ENCODE peak calls at places on chromosomes 12 and 14, in eight cellular contexts. O is HuH-7, P is nucleus accumbens, V is mucosa of descending colon, K is tibial artery, E is fibroblast of mammary gland, Q is M059J, H is cardiac fibroblast. A is an unnamed sample.

GRCh38 chr12:46388427-46388992 is 15.9 kb upstream of the SLC38A2 start:
- DNase-seq in O (no peak), P (no peak), V (no peak), K (no peak), E (no peak), Q (peak), H (peak), A (no peak)

GRCh38 chr14:62189698-62190097 is 427.5 kb downstream of the SNAPC1 start:
- DNase-seq in O (no peak), P (no peak), V (no peak), K (no peak), E (peak), Q (peak), H (peak), A (no peak)

GRCh38 chr14:93008381-93008780 is 85.4 kb downstream of the CHGA start:
- DNase-seq in O (no peak), P (peak), V (no peak), K (no peak), E (peak), Q (peak), H (peak), A (no peak)

GRCh38 chr12:75270157-75270556 is 60.0 kb downstream of the CAPS2 start:
- DNase-seq in O (no peak), P (no peak), V (no peak), K (no peak), E (no peak), Q (no peak), H (no peak), A (no peak)

GRCh38 chr12:38124247-38125012 is 192.1 kb upstream of the ALG10B start:
- DNase-seq in O (peak), P (no peak), V (no peak), K (no peak), E (no peak), Q (no peak), H (no peak), A (peak)

GRCh38 chr12:47818007-47818376 is 1.7 kb downstream of the HDAC7 start:
- DNase-seq in O (no peak), P (no peak), V (no peak), K (no peak), E (no peak), Q (no peak), H (no peak), A (no peak)

GRCh38 chr12:12482150-12482761 is 80.4 kb downstream of the DUSP16 start:
- DNase-seq in O (no peak), P (no peak), V (no peak), K (no peak), E (no peak), Q (no peak), H (no peak), A (no peak)

GRCh38 chr12:126719886-126720666 is 1546.9 kb upstream of the TMEM132C start:
- DNase-seq in O (no peak), P (no peak), V (no peak), K (no peak), E (no peak), Q (peak), H (no peak), A (no peak)

GRCh38 chr12:47504775-47505446 is 200.9 kb downstream of the RPAP3 start:
- DNase-seq in O (no peak), P (no peak), V (no peak), K (no peak), E (peak), Q (peak), H (peak), A (no peak)

GRCh38 chr12:57454566-57455373 is at the start of gene INHBE:
- DNase-seq in O (peak), P (no peak), V (no peak), K (no peak), E (peak), Q (no peak), H (peak), A (no peak)

GRCh38 chr12:108930155-108930554 is 50.3 kb downstream of the DAO start:
- DNase-seq in O (no peak), P (no peak), V (no peak), K (no peak), E (no peak), Q (no peak), H (no peak), A (peak)

GRCh38 chr12:77054856-77055255 is 10.5 kb downstream of the E2F7 start:
- DNase-seq in O (no peak), P (no peak), V (no peak), K (no peak), E (no peak), Q (no peak), H (no peak), A (no peak)

GRCh38 chr14:57866199-57866755 is 385 bp upstream of the SLC35F4 start:
- DNase-seq in O (no peak), P (no peak), V (no peak), K (no peak), E (no peak), Q (no peak), H (no peak), A (no peak)

GRCh38 chr12:23132357-23132756 is 507.4 kb downstream of the ETNK1 start:
- DNase-seq in O (no peak), P (no peak), V (no peak), K (no peak), E (no peak), Q (no peak), H (no peak), A (no peak)

GRCh38 chr14:35385042-35385839 is 19.3 kb downstream of the NFKBIA start:
- DNase-seq in O (no peak), P (peak), V (peak), K (peak), E (peak), Q (peak), H (peak), A (peak)

GRCh38 chr14:93047187-93047586 is 68.5 kb downstream of the ITPK1 start:
- DNase-seq in O (no peak), P (no peak), V (no peak), K (no peak), E (no peak), Q (no peak), H (no peak), A (no peak)

GRCh38 chr12:40226652-40227051 is 1.9 kb downstream of the LRRK2 start:
- DNase-seq in O (no peak), P (no peak), V (no peak), K (peak), E (peak), Q (peak), H (peak), A (no peak)

GRCh38 chr12:51450816-51451215 is 26.2 kb downstream of the SLC4A8 start:
- DNase-seq in O (no peak), P (no peak), V (no peak), K (no peak), E (no peak), Q (no peak), H (no peak), A (no peak)

GRCh38 chr12:99059824-99060526 is 414.9 kb downstream of the APAF1 start:
- DNase-seq in O (no peak), P (no peak), V (no peak), K (peak), E (peak), Q (no peak), H (no peak), A (no peak)

GRCh38 chr14:49089078-49089477 is 497.1 kb downstream of the RPS29 start:
- DNase-seq in O (no peak), P (no peak), V (no peak), K (no peak), E (no peak), Q (peak), H (no peak), A (no peak)

GRCh38 chr14:101573289-101573688 is 12.0 kb downstream of the DIO3 start:
- DNase-seq in O (no peak), P (no peak), V (peak), K (no peak), E (no peak), Q (no peak), H (no peak), A (no peak)

GRCh38 chr12:104213952-104214351 is 1.6 kb upstream of the TXNRD1 start:
- DNase-seq in O (no peak), P (no peak), V (no peak), K (no peak), E (peak), Q (peak), H (peak), A (no peak)

GRCh38 chr12:13142747-13143146 is 39.3 kb upstream of the GSG1 start:
- DNase-seq in O (no peak), P (no peak), V (no peak), K (peak), E (no peak), Q (no peak), H (no peak), A (no peak)

GRCh38 chr14:84482256-84483071 is 1047.5 kb upstream of the FLRT2 start:
- DNase-seq in O (no peak), P (no peak), V (no peak), K (no peak), E (peak), Q (peak), H (peak), A (no peak)

GRCh38 chr12:122868471-122869177 is 27.3 kb downstream of the VPS37B start:
- DNase-seq in O (no peak), P (no peak), V (peak), K (no peak), E (no peak), Q (no peak), H (no peak), A (no peak)

GRCh38 chr14:71497645-71498086 is 434.6 kb upstream of the RGS6 start:
- DNase-seq in O (no peak), P (no peak), V (no peak), K (no peak), E (peak), Q (peak), H (peak), A (no peak)

GRCh38 chr14:76090611-76091010 is 61.1 kb upstream of the GPATCH2L start:
- DNase-seq in O (no peak), P (no peak), V (no peak), K (no peak), E (peak), Q (no peak), H (no peak), A (no peak)

GRCh38 chr12:16602412-16602811 is 3.5 kb downstream of the LMO3 start:
- DNase-seq in O (no peak), P (no peak), V (no peak), K (no peak), E (no peak), Q (no peak), H (no peak), A (no peak)

GRCh38 chr12:105946541-105946940 is 192.2 kb downstream of the NUAK1 start:
- DNase-seq in O (no peak), P (no peak), V (no peak), K (no peak), E (no peak), Q (no peak), H (no peak), A (no peak)